ENCODE peak calls at places on chromosomes 12 and 14, in eight cellular contexts. Z is stimulated activated CD8-positive, alpha-beta memory T cell treated with anti-CD3 and anti-CD28 coated beads, Interleukin-2, amount 100 ng/mL, for 1 hour; C is non-pigmented ciliary epithelial cell; H is naive thymus-derived CD8-positive, alpha-beta T cell; P is NCI-H1105 treated with DMSO at 0.1 percent for 48 hours; Y is ACHN; U is iris pigment epithelial cell; F is activated CD8-positive, alpha-beta memory T cell treated with anti-CD3 and anti-CD28 coated beads, Interleukin-2, amount 50 U/mL, for 4 hours. L is an unnamed sample.

GRCh38 chr14:51086044-51086443 is 8.9 kb downstream of the TRIM9 start:
- DNase-seq in Z (no peak), C (no peak), H (no peak), P (no peak), Y (no peak), U (no peak), F (no peak), L (no peak)

GRCh38 chr12:93113317-93114006 is 184.4 kb upstream of the EEA1 start:
- DNase-seq in Z (no peak), C (no peak), H (no peak), P (no peak), Y (no peak), U (no peak), F (no peak), L (no peak)

GRCh38 chr12:112375105-112375504 is 7.1 kb downstream of the HECTD4 start:
- DNase-seq in Z (no peak), C (no peak), H (no peak), P (peak), Y (no peak), U (peak), F (no peak), L (no peak)

GRCh38 chr14:75303415-75303814 is 24.8 kb downstream of the FOS start:
- DNase-seq in Z (no peak), C (no peak), H (peak), P (peak), Y (peak), U (peak), F (peak), L (no peak)

GRCh38 chr12:70443274-70443673 is 77.2 kb downstream of the KCNMB4 start:
- DNase-seq in Z (no peak), C (no peak), H (no peak), P (no peak), Y (no peak), U (peak), F (no peak), L (no peak)

GRCh38 chr12:25337916-25338315 is 87.2 kb upstream of the KRAS start:
- DNase-seq in Z (no peak), C (no peak), H (no peak), P (no peak), Y (no peak), U (no peak), F (no peak), L (no peak)

GRCh38 chr12:71686658-71687025 is 760 bp downstream of the TMEM19 start:
- DNase-seq in Z (no peak), C (no peak), H (no peak), P (peak), Y (no peak), U (peak), F (no peak), L (no peak)

GRCh38 chr14:66507181-66507721 is 696 bp upstream of the GPHN start:
- DNase-seq in Z (no peak), C (no peak), H (no peak), P (peak), Y (no peak), U (no peak), F (no peak), L (no peak)

GRCh38 chr12:122836027-122836921 is 1.0 kb downstream of the HIP1R start:
- DNase-seq in Z (no peak), C (no peak), H (peak), P (peak), Y (peak), U (peak), F (peak), L (no peak)

GRCh38 chr12:11836964-11837286 is 187.5 kb downstream of the ETV6 start:
- DNase-seq in Z (no peak), C (no peak), H (no peak), P (no peak), Y (no peak), U (no peak), F (no peak), L (no peak)

GRCh38 chr12:48795550-48796455 is 6.9 kb upstream of the ADCY6 start:
- DNase-seq in Z (no peak), C (no peak), H (peak), P (peak), Y (peak), U (peak), F (peak), L (peak)

GRCh38 chr12:52252728-52253328 is 19.8 kb downstream of the KRT7 start:
- DNase-seq in Z (no peak), C (no peak), H (no peak), P (no peak), Y (peak), U (no peak), F (no peak), L (no peak)

GRCh38 chr14:80356413-80356812 is 145.1 kb upstream of the DIO2 start:
- DNase-seq in Z (no peak), C (no peak), H (no peak), P (peak), Y (no peak), U (peak), F (no peak), L (no peak)

GRCh38 chr14:69154779-69155178 is 1.9 kb upstream of the DCAF5 start:
- DNase-seq in Z (no peak), C (no peak), H (no peak), P (no peak), Y (peak), U (peak), F (no peak), L (no peak)

GRCh38 chr12:51636581-51636980 is 45.5 kb downstream of the SCN8A start:
- DNase-seq in Z (no peak), C (no peak), H (no peak), P (no peak), Y (no peak), U (peak), F (no peak), L (no peak)

GRCh38 chr14:105878125-105878524 is 351.7 kb downstream of the TMEM121 start:
- DNase-seq in Z (no peak), C (no peak), H (no peak), P (no peak), Y (no peak), U (no peak), F (peak), L (no peak)